ENCODE peak calls at places on chromosomes 11 and 22, in eight cellular contexts. One of them, this sample, is unnamed.

GRCh38 chr11:8810331-8811301 is 100.4 kb upstream of the AKIP1 start:
- DNase-seq in HCT116: no peak
- DNase-seq in H1: peak
- DNase-seq in GM12878: no peak
- DNase-seq in K562: peak
- DNase-seq in HepG2: peak
- DNase-seq in A549: no peak
- DNase-seq in SK-N-SH: peak
- DNase-seq in this sample: peak

GRCh38 chr11:45374632-45375031 is 88.5 kb upstream of the SYT13 start:
- DNase-seq in SK-N-SH: no peak
- DNase-seq in H1: no peak
- DNase-seq in HepG2: no peak
- DNase-seq in GM12878: no peak
- DNase-seq in HCT116: no peak
- DNase-seq in A549: no peak
- DNase-seq in K562: no peak
- DNase-seq in this sample: no peak

GRCh38 chr11:2771758-2772466 is 72.1 kb upstream of the KCNQ1OT1 start:
- DNase-seq in SK-N-SH: no peak
- DNase-seq in K562: no peak
- DNase-seq in GM12878: no peak
- DNase-seq in H1: peak
- DNase-seq in A549: no peak
- DNase-seq in HepG2: no peak
- DNase-seq in HCT116: no peak
- DNase-seq in this sample: no peak

GRCh38 chr11:31640611-31641010 is 131.0 kb downstream of the ELP4 start:
- DNase-seq in H1: no peak
- DNase-seq in HepG2: no peak
- DNase-seq in A549: no peak
- DNase-seq in K562: no peak
- DNase-seq in HCT116: no peak
- DNase-seq in GM12878: no peak
- DNase-seq in SK-N-SH: no peak
- DNase-seq in this sample: no peak

GRCh38 chr11:78467370-78467769 is 49.8 kb upstream of the GAB2 start:
- DNase-seq in SK-N-SH: no peak
- DNase-seq in GM12878: no peak
- DNase-seq in HepG2: no peak
- DNase-seq in H1: no peak
- DNase-seq in HCT116: no peak
- DNase-seq in K562: no peak
- DNase-seq in A549: no peak
- DNase-seq in this sample: no peak

GRCh38 chr22:23774114-23774921 is 1.7 kb downstream of the MMP11 start:
- DNase-seq in A549: no peak
- DNase-seq in H1: no peak
- DNase-seq in K562: no peak
- DNase-seq in SK-N-SH: no peak
- DNase-seq in HCT116: no peak
- DNase-seq in HepG2: peak
- DNase-seq in GM12878: no peak
- DNase-seq in this sample: no peak

GRCh38 chr11:60719406-60719805 is 5.1 kb upstream of the MS4A18 start:
- DNase-seq in A549: no peak
- DNase-seq in HepG2: no peak
- DNase-seq in GM12878: no peak
- DNase-seq in SK-N-SH: no peak
- DNase-seq in H1: no peak
- DNase-seq in K562: no peak
- DNase-seq in HCT116: no peak
- DNase-seq in this sample: no peak

GRCh38 chr22:37844904-37845334 is 785 bp upstream of the ANKRD54 start:
- DNase-seq in HepG2: no peak
- DNase-seq in GM12878: no peak
- DNase-seq in H1: no peak
- DNase-seq in HCT116: no peak
- DNase-seq in K562: no peak
- DNase-seq in A549: no peak
- DNase-seq in SK-N-SH: no peak
- DNase-seq in this sample: no peak

GRCh38 chr22:24845036-24845918 is 39.3 kb downstream of the SGSM1 start:
- DNase-seq in HepG2: no peak
- DNase-seq in A549: peak
- DNase-seq in H1: no peak
- DNase-seq in HCT116: no peak
- DNase-seq in K562: no peak
- DNase-seq in SK-N-SH: no peak
- DNase-seq in GM12878: no peak
- DNase-seq in this sample: peak

GRCh38 chr11:129703846-129704245 is 111.8 kb upstream of the TMEM45B start:
- DNase-seq in H1: no peak
- DNase-seq in A549: no peak
- DNase-seq in K562: peak
- DNase-seq in SK-N-SH: peak
- DNase-seq in HCT116: no peak
- DNase-seq in HepG2: no peak
- DNase-seq in GM12878: no peak
- DNase-seq in this sample: no peak

GRCh38 chr11:124898711-124899110 is 1.0 kb upstream of the ROBO4 start:
- DNase-seq in H1: peak
- DNase-seq in A549: no peak
- DNase-seq in K562: no peak
- DNase-seq in HepG2: peak
- DNase-seq in GM12878: no peak
- DNase-seq in HCT116: no peak
- DNase-seq in SK-N-SH: peak
- DNase-seq in this sample: no peak

GRCh38 chr11:46391186-46391577 is 394 bp downstream of the CHRM4 start:
- DNase-seq in GM12878: no peak
- DNase-seq in H1: peak
- DNase-seq in HepG2: no peak
- DNase-seq in SK-N-SH: peak
- DNase-seq in HCT116: no peak
- DNase-seq in K562: peak
- DNase-seq in A549: no peak
- DNase-seq in this sample: no peak

GRCh38 chr11:46390331-46391171 is 1.0 kb downstream of the CHRM4 start:
- DNase-seq in SK-N-SH: peak
- DNase-seq in GM12878: no peak
- DNase-seq in K562: no peak
- DNase-seq in HepG2: no peak
- DNase-seq in H1: peak
- DNase-seq in A549: no peak
- DNase-seq in HCT116: no peak
- DNase-seq in this sample: no peak

GRCh38 chr11:46393231-46393616 is 1.6 kb upstream of the CHRM4 start:
- DNase-seq in HCT116: no peak
- DNase-seq in GM12878: no peak
- DNase-seq in H1: no peak
- DNase-seq in SK-N-SH: no peak
- DNase-seq in A549: no peak
- DNase-seq in K562: no peak
- DNase-seq in HepG2: no peak
- DNase-seq in this sample: no peak

GRCh38 chr11:46392421-46393230 is 1.1 kb upstream of the CHRM4 start:
- DNase-seq in SK-N-SH: peak
- DNase-seq in HCT116: no peak
- DNase-seq in HepG2: peak
- DNase-seq in H1: peak
- DNase-seq in GM12878: no peak
- DNase-seq in A549: peak
- DNase-seq in K562: peak
- DNase-seq in this sample: peak

DNA sequence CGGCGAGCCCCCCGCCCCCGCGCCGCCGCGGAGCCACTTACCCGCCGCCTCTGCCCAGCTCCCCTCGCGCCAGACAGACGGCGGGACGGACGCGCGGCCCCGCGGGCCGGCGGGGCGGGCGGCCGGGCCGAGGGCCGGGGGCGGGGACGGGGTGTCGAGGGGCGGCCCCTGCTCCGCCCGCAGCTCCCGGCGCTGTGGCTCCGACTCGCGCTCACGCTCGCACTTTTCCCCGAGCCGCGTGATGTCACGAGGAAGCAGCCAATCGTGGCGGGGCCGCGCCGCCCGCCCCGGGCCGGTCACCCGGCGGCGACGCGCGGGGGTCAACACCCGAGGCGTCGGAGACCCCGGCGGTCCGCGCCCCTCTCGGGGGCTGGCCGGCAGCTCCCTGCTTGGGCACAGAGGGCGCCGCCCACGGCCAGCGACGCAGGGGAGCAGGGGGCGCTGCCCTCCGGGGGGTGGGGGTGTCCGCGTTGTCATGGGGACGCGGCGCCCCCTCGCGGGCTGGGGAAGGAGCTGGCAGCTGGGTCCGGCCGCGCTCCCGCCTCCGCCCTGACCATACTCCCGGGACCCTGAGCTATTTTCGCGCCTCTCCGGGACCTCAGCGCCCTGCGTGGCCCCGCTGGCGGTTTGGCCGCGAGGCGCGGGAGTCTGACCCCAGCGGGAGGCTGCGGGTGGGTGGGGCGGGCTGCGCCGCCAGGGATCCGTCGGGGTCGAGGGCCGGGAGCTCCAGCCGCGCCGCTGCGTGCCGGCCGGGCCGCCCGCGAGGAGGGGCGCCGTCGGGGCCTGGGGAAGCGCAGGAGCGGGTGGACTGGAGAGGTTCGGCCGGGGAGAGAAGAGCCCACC is at the start of gene CHRM4:
- DNase-seq in K562: peak
- DNase-seq in SK-N-SH: peak
- DNase-seq in H1: peak
- DNase-seq in A549: peak
- DNase-seq in HepG2: peak
- DNase-seq in HCT116: no peak
- DNase-seq in GM12878: no peak
- DNase-seq in this sample: peak
- TF ChIP-seq RAD21 in K562: peak
- TF ChIP-seq RAD21 in SK-N-SH: peak
- TF ChIP-seq RAD21 in H1: peak
- TF ChIP-seq RAD21 in A549: peak
- TF ChIP-seq RAD21 in HepG2: no peak
- TF ChIP-seq RAD21 in HCT116: peak
- TF ChIP-seq RAD21 in GM12878: no peak
- TF ChIP-seq RAD21 in this sample: peak

DNA sequence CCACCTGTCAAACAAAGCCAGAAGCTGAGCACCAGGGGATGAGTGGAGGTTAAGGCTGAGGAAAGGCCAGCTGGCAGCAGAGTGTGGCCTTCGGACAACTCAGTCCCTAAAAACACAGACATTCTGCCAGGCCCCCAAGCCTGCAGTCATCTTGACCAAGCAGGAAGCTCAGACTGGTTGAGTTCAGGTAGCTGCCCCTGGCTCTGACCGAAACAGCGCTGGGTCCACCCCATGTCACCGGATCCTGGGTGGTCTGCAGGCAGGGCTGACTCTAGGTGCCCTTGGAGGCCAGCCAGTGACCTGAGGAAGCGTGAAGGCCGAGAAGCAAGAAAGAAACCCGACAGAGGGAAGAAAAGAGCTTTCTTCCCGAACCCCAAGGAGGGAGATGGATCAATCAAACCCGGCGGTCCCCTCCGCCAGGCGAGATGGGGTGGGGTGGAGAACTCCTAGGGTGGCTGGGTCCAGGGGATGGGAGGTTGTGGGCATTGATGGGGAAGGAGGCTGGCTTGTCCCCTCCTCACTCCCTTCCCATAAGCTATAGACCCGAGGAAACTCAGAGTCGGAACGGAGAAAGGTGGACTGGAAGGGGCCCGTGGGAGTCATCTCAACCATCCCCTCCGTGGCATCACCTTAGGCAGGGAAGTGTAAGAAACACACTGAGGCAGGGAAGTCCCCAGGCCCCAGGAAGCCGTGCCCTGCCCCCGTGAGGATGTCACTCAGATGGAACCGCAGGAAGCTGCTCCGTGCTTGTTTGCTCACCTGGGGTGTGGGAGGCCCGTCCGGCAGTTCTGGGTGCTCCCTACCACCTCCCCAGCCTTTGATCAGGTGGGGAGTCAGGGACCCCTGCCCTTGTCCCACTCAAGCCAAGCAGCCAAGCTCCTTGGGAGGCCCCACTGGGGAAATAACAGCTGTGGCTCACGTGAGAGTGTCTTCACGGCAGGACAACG is 11.7 kb downstream of the CXCR5 start:
- DNase-seq in H1: no peak
- DNase-seq in A549: no peak
- DNase-seq in K562: no peak
- DNase-seq in HepG2: no peak
- DNase-seq in SK-N-SH: no peak
- DNase-seq in GM12878: peak
- DNase-seq in HCT116: no peak
- DNase-seq in this sample: no peak
- TF ChIP-seq RAD21 in H1: no peak
- TF ChIP-seq RAD21 in A549: no peak
- TF ChIP-seq RAD21 in K562: no peak
- TF ChIP-seq RAD21 in HepG2: no peak
- TF ChIP-seq RAD21 in SK-N-SH: no peak
- TF ChIP-seq RAD21 in GM12878: peak
- TF ChIP-seq RAD21 in HCT116: no peak
- TF ChIP-seq RAD21 in this sample: no peak

DNA sequence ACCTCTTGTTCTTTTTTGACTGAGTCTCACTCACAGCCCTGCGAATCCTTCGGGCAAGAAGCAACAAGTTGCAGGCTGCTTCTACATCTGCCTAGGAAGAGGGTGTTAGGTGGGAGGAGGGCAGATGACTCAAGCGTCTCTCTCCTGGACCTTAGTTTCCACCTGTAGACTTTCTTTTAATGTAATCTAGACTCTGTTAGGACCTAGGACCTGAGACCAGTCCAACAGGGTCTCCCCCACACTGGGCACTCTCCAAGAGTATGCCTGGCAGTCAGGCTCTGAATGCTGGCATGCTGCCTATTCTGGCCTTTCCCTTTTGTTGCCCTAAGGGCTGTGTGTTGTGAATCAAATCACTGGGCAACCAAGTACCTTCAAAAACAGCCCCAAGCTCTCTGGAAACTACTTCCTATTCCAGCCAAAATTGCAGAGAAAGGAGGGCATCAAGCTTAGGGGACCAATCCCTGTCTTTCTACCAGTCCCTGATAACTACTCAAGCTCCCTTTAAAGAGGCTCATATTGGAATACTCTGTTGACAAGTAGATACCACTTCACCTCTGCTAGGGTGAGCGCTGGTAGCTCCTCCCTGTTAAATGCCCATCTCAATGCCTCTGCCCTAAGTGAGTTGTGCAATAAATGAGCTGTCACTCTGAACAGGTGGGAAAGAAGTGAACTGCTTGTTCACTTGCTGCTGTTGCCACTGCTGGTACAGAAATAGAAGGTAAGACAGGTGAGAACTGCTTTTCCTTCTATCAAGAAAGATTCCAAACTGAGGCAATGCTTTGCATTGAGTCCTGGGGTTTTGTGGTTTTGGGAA is at the start of gene BBOX1:
- DNase-seq in H1: no peak
- DNase-seq in A549: no peak
- DNase-seq in GM12878: no peak
- DNase-seq in SK-N-SH: peak
- DNase-seq in K562: no peak
- DNase-seq in HCT116: no peak
- DNase-seq in HepG2: no peak
- DNase-seq in this sample: no peak
- TF ChIP-seq RAD21 in H1: no peak
- TF ChIP-seq RAD21 in A549: no peak
- TF ChIP-seq RAD21 in GM12878: no peak
- TF ChIP-seq RAD21 in SK-N-SH: no peak
- TF ChIP-seq RAD21 in K562: no peak
- TF ChIP-seq RAD21 in HCT116: no peak
- TF ChIP-seq RAD21 in HepG2: no peak
- TF ChIP-seq RAD21 in this sample: no peak

GRCh38 chr11:130712480-130712879 is 203.8 kb downstream of the SNX19 start:
- DNase-seq in H1: no peak
- DNase-seq in SK-N-SH: no peak
- DNase-seq in A549: no peak
- DNase-seq in GM12878: no peak
- DNase-seq in K562: no peak
- DNase-seq in HCT116: no peak
- DNase-seq in HepG2: no peak
- DNase-seq in this sample: no peak
- TF ChIP-seq RAD21 in H1: no peak
- TF ChIP-seq RAD21 in SK-N-SH: no peak
- TF ChIP-seq RAD21 in A549: no peak
- TF ChIP-seq RAD21 in GM12878: no peak
- TF ChIP-seq RAD21 in K562: no peak
- TF ChIP-seq RAD21 in HCT116: no peak
- TF ChIP-seq RAD21 in HepG2: no peak
- TF ChIP-seq RAD21 in this sample: no peak